ENCODE peak calls at places on chromosomes 2 and 18, in seven cellular contexts. One of them, this sample, is unnamed.

GRCh38 chr18:28045880-28046279 is 131.1 kb downstream of the CDH2 start:
- DNase-seq in IMR-90: peak
- DNase-seq in mesenchymal stem cell: no peak
- DNase-seq in mesendoderm: peak
- DNase-seq in H9: no peak
- DNase-seq in H1: no peak
- DNase-seq in trophoblast cell: no peak
- DNase-seq in this sample: no peak

GRCh38 chr18:56307771-56308170 is 330.6 kb downstream of the TXNL1 start:
- DNase-seq in IMR-90: no peak
- DNase-seq in mesenchymal stem cell: no peak
- DNase-seq in mesendoderm: peak
- DNase-seq in H9: no peak
- DNase-seq in H1: no peak
- DNase-seq in trophoblast cell: no peak
- DNase-seq in this sample: no peak

GRCh38 chr2:71697106-71698010 is 244.0 kb downstream of the DYSF start:
- DNase-seq in IMR-90: no peak
- DNase-seq in mesenchymal stem cell: no peak
- DNase-seq in mesendoderm: peak
- DNase-seq in H9: no peak
- DNase-seq in H1: no peak
- DNase-seq in trophoblast cell: peak
- DNase-seq in this sample: no peak

GRCh38 chr2:240277073-240277806 is 136.8 kb upstream of the OTOS start:
- DNase-seq in IMR-90: peak
- DNase-seq in mesenchymal stem cell: peak
- DNase-seq in mesendoderm: no peak
- DNase-seq in H9: no peak
- DNase-seq in H1: no peak
- DNase-seq in trophoblast cell: no peak
- DNase-seq in this sample: no peak

GRCh38 chr2:67719351-67719750 is 322.2 kb downstream of the ETAA1 start:
- DNase-seq in IMR-90: no peak
- DNase-seq in mesenchymal stem cell: no peak
- DNase-seq in mesendoderm: no peak
- DNase-seq in H9: no peak
- DNase-seq in H1: no peak
- DNase-seq in trophoblast cell: no peak
- DNase-seq in this sample: no peak

GRCh38 chr18:55343396-55344073 is 244.5 kb downstream of the TCF4 start:
- DNase-seq in IMR-90: peak
- DNase-seq in mesenchymal stem cell: peak
- DNase-seq in mesendoderm: peak
- DNase-seq in H9: no peak
- DNase-seq in H1: no peak
- DNase-seq in trophoblast cell: no peak
- DNase-seq in this sample: no peak

GRCh38 chr2:45014016-45014702 is 4.9 kb upstream of the SIX2 start:
- DNase-seq in IMR-90: no peak
- DNase-seq in mesenchymal stem cell: no peak
- DNase-seq in mesendoderm: peak
- DNase-seq in H9: peak
- DNase-seq in H1: no peak
- DNase-seq in trophoblast cell: no peak
- DNase-seq in this sample: no peak

GRCh38 chr2:40554665-40555294 is 102.9 kb upstream of the SLC8A1 start:
- DNase-seq in IMR-90: peak
- DNase-seq in mesenchymal stem cell: peak
- DNase-seq in mesendoderm: peak
- DNase-seq in H9: peak
- DNase-seq in H1: peak
- DNase-seq in trophoblast cell: peak
- DNase-seq in this sample: peak

GRCh38 chr2:114089636-114090325 is 199.9 kb downstream of the ACTR3 start:
- DNase-seq in IMR-90: no peak
- DNase-seq in mesenchymal stem cell: no peak
- DNase-seq in mesendoderm: peak
- DNase-seq in H9: no peak
- DNase-seq in H1: no peak
- DNase-seq in trophoblast cell: peak
- DNase-seq in this sample: no peak

GRCh38 chr2:217936952-217937351 is 65.8 kb downstream of the TNS1 start:
- DNase-seq in IMR-90: no peak
- DNase-seq in mesenchymal stem cell: no peak
- DNase-seq in mesendoderm: no peak
- DNase-seq in H9: no peak
- DNase-seq in H1: no peak
- DNase-seq in trophoblast cell: no peak
- DNase-seq in this sample: no peak

GRCh38 chr2:176471949-176472348 is 202.7 kb downstream of the MTX2 start:
- DNase-seq in IMR-90: no peak
- DNase-seq in mesenchymal stem cell: no peak
- DNase-seq in mesendoderm: no peak
- DNase-seq in H9: no peak
- DNase-seq in H1: no peak
- DNase-seq in trophoblast cell: no peak
- DNase-seq in this sample: no peak

GRCh38 chr2:191922736-191923651 is 76.1 kb upstream of the CAVIN2 start:
- DNase-seq in IMR-90: no peak
- DNase-seq in mesenchymal stem cell: no peak
- DNase-seq in mesendoderm: no peak
- DNase-seq in H9: no peak
- DNase-seq in H1: no peak
- DNase-seq in trophoblast cell: no peak
- DNase-seq in this sample: no peak

GRCh38 chr18:41009926-41010325 is 945.1 kb upstream of the PIK3C3 start:
- DNase-seq in IMR-90: no peak
- DNase-seq in mesenchymal stem cell: no peak
- DNase-seq in mesendoderm: no peak
- DNase-seq in H9: no peak
- DNase-seq in H1: no peak
- DNase-seq in trophoblast cell: no peak
- DNase-seq in this sample: no peak

GRCh38 chr2:99635710-99636431 is 146.1 kb upstream of the REV1 start:
- DNase-seq in IMR-90: no peak
- DNase-seq in mesenchymal stem cell: no peak
- DNase-seq in mesendoderm: no peak
- DNase-seq in H9: no peak
- DNase-seq in H1: no peak
- DNase-seq in trophoblast cell: no peak
- DNase-seq in this sample: no peak

GRCh38 chr2:233458031-233458610 is 103.8 kb downstream of the DGKD start:
- DNase-seq in IMR-90: no peak
- DNase-seq in mesenchymal stem cell: no peak
- DNase-seq in mesendoderm: no peak
- DNase-seq in H9: no peak
- DNase-seq in H1: no peak
- DNase-seq in trophoblast cell: no peak
- DNase-seq in this sample: no peak

GRCh38 chr2:152467677-152468406 is 132.9 kb downstream of the FMNL2 start:
- DNase-seq in IMR-90: no peak
- DNase-seq in mesenchymal stem cell: no peak
- DNase-seq in mesendoderm: no peak
- DNase-seq in H9: no peak
- DNase-seq in H1: no peak
- DNase-seq in trophoblast cell: no peak
- DNase-seq in this sample: no peak

GRCh38 chr2:28333606-28334526 is 58.8 kb upstream of the FOSL2 start:
- DNase-seq in IMR-90: no peak
- DNase-seq in mesenchymal stem cell: no peak
- DNase-seq in mesendoderm: no peak
- DNase-seq in H9: no peak
- DNase-seq in H1: no peak
- DNase-seq in trophoblast cell: no peak
- DNase-seq in this sample: no peak

GRCh38 chr2:226447338-226447885 is 352.2 kb downstream of the IRS1 start:
- DNase-seq in IMR-90: peak
- DNase-seq in mesenchymal stem cell: no peak
- DNase-seq in mesendoderm: no peak
- DNase-seq in H9: no peak
- DNase-seq in H1: no peak
- DNase-seq in trophoblast cell: no peak
- DNase-seq in this sample: no peak

GRCh38 chr2:17830053-17831034 is 14.1 kb downstream of the MSGN1 start:
- DNase-seq in IMR-90: peak
- DNase-seq in mesenchymal stem cell: peak
- DNase-seq in mesendoderm: peak
- DNase-seq in H9: peak
- DNase-seq in H1: peak
- DNase-seq in trophoblast cell: peak
- DNase-seq in this sample: peak

GRCh38 chr2:46284812-46285211 is 12.4 kb upstream of the EPAS1 start:
- DNase-seq in IMR-90: no peak
- DNase-seq in mesenchymal stem cell: no peak
- DNase-seq in mesendoderm: peak
- DNase-seq in H9: no peak
- DNase-seq in H1: no peak
- DNase-seq in trophoblast cell: no peak
- DNase-seq in this sample: peak

GRCh38 chr2:55839182-55839819 is 84.3 kb downstream of the EFEMP1 start:
- DNase-seq in IMR-90: peak
- DNase-seq in mesenchymal stem cell: peak
- DNase-seq in mesendoderm: peak
- DNase-seq in H9: no peak
- DNase-seq in H1: no peak
- DNase-seq in trophoblast cell: peak
- DNase-seq in this sample: no peak

GRCh38 chr2:197137826-197138480 is 172.6 kb downstream of the ANKRD44 start:
- DNase-seq in IMR-90: no peak
- DNase-seq in mesenchymal stem cell: peak
- DNase-seq in mesendoderm: no peak
- DNase-seq in H9: no peak
- DNase-seq in H1: no peak
- DNase-seq in trophoblast cell: no peak
- DNase-seq in this sample: no peak

GRCh38 chr2:191864623-191865521 is 18.0 kb upstream of the CAVIN2 start:
- DNase-seq in IMR-90: peak
- DNase-seq in mesenchymal stem cell: peak
- DNase-seq in mesendoderm: no peak
- DNase-seq in H9: no peak
- DNase-seq in H1: no peak
- DNase-seq in trophoblast cell: peak
- DNase-seq in this sample: no peak

GRCh38 chr2:219350215-219350937 is 17.8 kb upstream of the RESP18 start:
- DNase-seq in IMR-90: peak
- DNase-seq in mesenchymal stem cell: no peak
- DNase-seq in mesendoderm: no peak
- DNase-seq in H9: no peak
- DNase-seq in H1: no peak
- DNase-seq in trophoblast cell: no peak
- DNase-seq in this sample: no peak

GRCh38 chr2:190948671-190949070 is 65.3 kb downstream of the STAT1 start:
- DNase-seq in IMR-90: peak
- DNase-seq in mesenchymal stem cell: peak
- DNase-seq in mesendoderm: peak
- DNase-seq in H9: no peak
- DNase-seq in H1: no peak
- DNase-seq in trophoblast cell: peak
- DNase-seq in this sample: no peak

GRCh38 chr2:180520816-180521595 is 459.4 kb upstream of the UBE2E3 start:
- DNase-seq in IMR-90: peak
- DNase-seq in mesenchymal stem cell: peak
- DNase-seq in mesendoderm: no peak
- DNase-seq in H9: no peak
- DNase-seq in H1: no peak
- DNase-seq in trophoblast cell: no peak
- DNase-seq in this sample: no peak

GRCh38 chr2:77169426-77169825 is 352.8 kb downstream of the LRRTM4 start:
- DNase-seq in IMR-90: no peak
- DNase-seq in mesenchymal stem cell: no peak
- DNase-seq in mesendoderm: no peak
- DNase-seq in H9: no peak
- DNase-seq in H1: no peak
- DNase-seq in trophoblast cell: no peak
- DNase-seq in this sample: no peak

GRCh38 chr2:84878896-84879594 is 1.8 kb downstream of the TRABD2A start:
- DNase-seq in IMR-90: peak
- DNase-seq in mesenchymal stem cell: no peak
- DNase-seq in mesendoderm: no peak
- DNase-seq in H9: peak
- DNase-seq in H1: no peak
- DNase-seq in trophoblast cell: no peak
- DNase-seq in this sample: no peak
- H3K9ac ChIP-seq in IMR-90: peak
- H3K9ac ChIP-seq in mesenchymal stem cell: peak
- H3K9ac ChIP-seq in mesendoderm: no peak
- H3K9ac ChIP-seq in H9: no peak
- H3K9ac ChIP-seq in H1: no peak
- H3K9ac ChIP-seq in trophoblast cell: no peak
- H3K9ac ChIP-seq in this sample: no peak

GRCh38 chr2:63340443-63340842 is 247.8 kb downstream of the WDPCP start:
- DNase-seq in IMR-90: no peak
- DNase-seq in mesenchymal stem cell: no peak
- DNase-seq in mesendoderm: no peak
- DNase-seq in H9: no peak
- DNase-seq in H1: no peak
- DNase-seq in trophoblast cell: no peak
- DNase-seq in this sample: no peak
- H2BK120ac ChIP-seq in IMR-90: no peak
- H2BK120ac ChIP-seq in mesenchymal stem cell: no peak
- H2BK120ac ChIP-seq in mesendoderm: no peak
- H2BK120ac ChIP-seq in H9: no peak
- H2BK120ac ChIP-seq in H1: no peak
- H2BK120ac ChIP-seq in trophoblast cell: no peak
- H2BK120ac ChIP-seq in this sample: no peak

DNA sequence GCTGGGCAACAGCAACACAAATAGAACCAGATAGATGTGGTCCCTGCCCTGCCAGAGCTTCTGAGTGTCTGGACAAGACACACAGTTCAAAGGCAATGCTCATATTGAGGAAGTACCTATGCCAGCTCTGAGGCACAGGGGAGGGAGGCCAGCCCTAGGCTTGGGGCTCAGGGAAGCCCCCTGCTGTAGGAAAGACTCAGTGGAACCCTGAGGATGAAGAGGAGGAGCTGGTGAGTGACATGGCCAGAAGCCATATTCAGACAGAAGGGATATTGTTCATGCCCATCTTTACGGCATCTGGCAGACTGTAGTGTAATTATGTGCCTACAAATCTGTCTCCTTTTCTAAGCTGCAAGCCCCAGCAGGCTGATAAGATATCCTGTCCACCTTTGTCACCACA is 8.8 kb downstream of the SIGLEC15 start:
- DNase-seq in IMR-90: no peak
- DNase-seq in mesenchymal stem cell: no peak
- DNase-seq in mesendoderm: no peak
- DNase-seq in H9: no peak
- DNase-seq in H1: no peak
- DNase-seq in trophoblast cell: no peak
- DNase-seq in this sample: no peak
- H3K9ac ChIP-seq in IMR-90: no peak
- H3K9ac ChIP-seq in mesenchymal stem cell: no peak
- H3K9ac ChIP-seq in mesendoderm: no peak
- H3K9ac ChIP-seq in H9: no peak
- H3K9ac ChIP-seq in H1: no peak
- H3K9ac ChIP-seq in trophoblast cell: no peak
- H3K9ac ChIP-seq in this sample: no peak

DNA sequence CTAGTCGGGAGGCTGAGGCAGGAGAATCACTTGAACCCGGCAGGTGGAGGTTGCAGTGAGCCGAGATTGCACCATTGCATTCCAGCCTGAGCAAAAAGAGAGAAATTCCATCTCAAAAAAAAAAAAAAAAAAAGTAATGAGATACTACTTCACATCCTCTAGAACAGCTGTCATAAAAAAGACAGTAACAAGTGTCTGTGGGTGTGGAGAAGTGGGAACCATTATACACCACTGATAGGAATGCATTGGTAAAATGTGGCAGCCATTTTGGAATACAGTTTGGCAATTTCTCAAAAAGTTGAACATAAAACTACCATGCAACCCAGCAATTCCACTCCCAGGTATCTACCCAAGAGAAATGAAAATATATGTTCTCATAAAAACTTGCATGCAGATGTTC is 166.6 kb downstream of the GREB1L start:
- DNase-seq in IMR-90: no peak
- DNase-seq in mesenchymal stem cell: no peak
- DNase-seq in mesendoderm: no peak
- DNase-seq in H9: no peak
- DNase-seq in H1: no peak
- DNase-seq in trophoblast cell: peak
- DNase-seq in this sample: no peak
- H2BK120ac ChIP-seq in IMR-90: no peak
- H2BK120ac ChIP-seq in mesenchymal stem cell: no peak
- H2BK120ac ChIP-seq in mesendoderm: no peak
- H2BK120ac ChIP-seq in H9: no peak
- H2BK120ac ChIP-seq in H1: no peak
- H2BK120ac ChIP-seq in trophoblast cell: no peak
- H2BK120ac ChIP-seq in this sample: no peak